ENCODE peak calls at places on chromosomes 5 and 9, in four cellular contexts. I, H, P and N are unnamed samples.

GRCh38 chr9:20683351-20684034 is 566 bp upstream of the FOCAD start:
- DNase-seq in P (peak; percentile 31), H (no peak), I (no peak), N (peak; percentile 78)

GRCh38 chr9:136712690-136713554 is 550 bp downstream of the DIPK1B start:
- DNase-seq in I (no peak), P (no peak), H (no peak), N (no peak)

GRCh38 chr5:154002511-154003020 is 36.1 kb downstream of the FAM114A2 start:
- DNase-seq in I (no peak), P (no peak), H (no peak), N (no peak)

GRCh38 chr5:65830856-65831255 is 95.5 kb upstream of the ERBIN start:
- DNase-seq in P (no peak), H (no peak), I (no peak), N (no peak)

GRCh38 chr9:126228779-126229444 is 97.7 kb upstream of the MVB12B start:
- DNase-seq in H (peak; percentile 40), I (peak; percentile 17), P (peak; percentile 72), N (peak; percentile 79)

GRCh38 chr9:35923927-35924763 is 14.9 kb downstream of the SPAAR start:
- DNase-seq in I (peak; percentile 75), P (no peak), H (peak; percentile 68), N (peak; percentile 92)

GRCh38 chr5:79062431-79062830 is 7.0 kb downstream of the DMGDH start:
- DNase-seq in I (no peak), P (no peak), H (no peak), N (no peak)

GRCh38 chr5:4005335-4005734 is 409.7 kb downstream of the IRX1 start:
- DNase-seq in H (no peak), I (no peak), P (no peak), N (no peak)

GRCh38 chr5:131194725-131195124 is 24.0 kb downstream of the LYRM7 start:
- DNase-seq in P (no peak), H (no peak), I (no peak), N (no peak)

GRCh38 chr5:135843571-135844337 is 9.3 kb downstream of the SLC25A48 start:
- DNase-seq in P (no peak), H (no peak), I (no peak), N (no peak)

GRCh38 chr9:106560540-106560939 is 302.4 kb upstream of the ZNF462 start:
- DNase-seq in H (no peak), P (no peak), I (no peak), N (no peak)

GRCh38 chr5:37722236-37723146 is 117.3 kb downstream of the GDNF start:
- DNase-seq in P (no peak), H (no peak), I (peak; percentile 80), N (peak; percentile 90)

GRCh38 chr9:5269249-5269715 is 35.2 kb downstream of the RLN2 start:
- DNase-seq in P (no peak), H (peak; percentile 78), I (no peak), N (peak; percentile 80)

GRCh38 chr5:157106668-157107461 is 2.0 kb downstream of the HAVCR2 start:
- DNase-seq in H (no peak), I (no peak), P (peak; percentile 38), N (no peak)

GRCh38 chr5:140346348-140347221 is at the start of gene HBEGF:
- DNase-seq in P (peak; percentile 93), H (peak; percentile 71), I (no peak), N (peak; percentile 66)
- H3K4me3 ChIP-seq in P (peak within 1 kb of the TSS; percentile 91), H (peak within 1 kb of the TSS; percentile 58), I (peak within 1 kb of the TSS; percentile 56), N (peak within 1 kb of the TSS; percentile 74)

GRCh38 chr9:69411246-69411645 is 86.2 kb downstream of the ENTREP1 start:
- DNase-seq in I (no peak), H (no peak), P (no peak), N (no peak)

GRCh38 chr9:69411931-69412740 is 87.1 kb downstream of the ENTREP1 start:
- DNase-seq in H (no peak), I (no peak), P (no peak), N (no peak)

DNA sequence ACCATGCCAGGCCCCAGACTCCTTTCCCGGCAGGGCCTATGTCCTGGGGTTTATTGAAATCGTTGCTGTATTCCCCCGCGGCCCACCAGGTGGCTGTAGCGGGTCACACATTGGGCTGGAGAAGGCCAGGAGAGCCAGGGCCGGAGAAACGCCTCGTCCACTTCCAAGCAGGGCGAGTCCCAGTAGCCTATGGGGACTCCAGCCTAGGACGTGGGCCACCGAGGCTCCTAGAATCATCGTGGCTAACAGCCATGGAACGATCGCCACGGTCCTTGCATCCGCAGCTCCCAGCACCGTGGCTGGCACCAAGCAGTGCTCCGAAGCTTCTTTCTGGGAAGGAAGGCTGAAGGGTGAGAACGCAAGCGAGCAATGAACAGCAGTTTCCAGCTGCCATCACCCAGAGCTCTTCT is 87.7 kb downstream of the ENTREP1 start:
- DNase-seq in P (peak; percentile 73), H (no peak), I (peak; percentile 31), N (peak; percentile 74)
- TF ChIP-seq CTCF in P (no peak), H (no peak), I (peak; percentile 73), N (peak; percentile 82)

DNA sequence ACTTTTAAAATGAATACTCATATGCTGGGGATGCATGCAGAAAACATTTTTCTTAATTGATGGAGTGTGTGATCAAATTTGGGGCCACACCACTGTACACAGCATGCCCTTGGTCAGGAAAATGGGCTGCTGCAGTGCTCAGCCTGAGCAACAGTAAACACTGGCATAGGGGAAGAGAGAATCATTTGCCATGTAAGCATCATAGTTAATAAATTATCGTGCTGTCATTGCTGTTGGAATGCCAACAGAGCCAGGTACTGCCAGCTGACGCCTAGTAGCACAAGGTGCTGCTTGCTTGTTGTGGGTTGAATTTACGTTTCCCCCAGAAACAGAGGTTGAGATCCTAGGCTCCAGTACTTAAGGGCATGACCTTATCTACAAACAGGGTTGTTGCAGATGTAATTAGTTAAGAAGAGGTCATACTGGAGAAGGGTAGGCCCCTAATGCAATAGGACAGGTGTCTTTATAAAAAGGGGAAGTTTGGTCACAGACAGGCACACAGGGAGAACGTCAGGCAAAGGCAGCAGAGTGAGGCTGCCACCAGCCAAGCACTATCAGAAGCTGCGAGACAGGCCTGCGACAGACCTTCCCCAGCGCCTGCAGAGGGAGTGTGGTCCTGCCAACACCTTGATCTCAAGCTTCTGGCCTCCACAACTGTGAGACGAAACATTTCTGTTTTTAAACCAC is 25.3 kb downstream of the DAP start:
- DNase-seq in H (no peak), P (no peak), I (no peak), N (no peak)
- H3K4me3 ChIP-seq in H (no peak overlapping the region), P (no peak overlapping the region), I (no peak overlapping the region), N (no peak overlapping the region)

GRCh38 chr5:94188725-94189124 is 429.7 kb downstream of the KIAA0825 start:
- DNase-seq in H (no peak), I (no peak), P (no peak), N (no peak)

GRCh38 chr5:94197970-94198369 is 420.4 kb downstream of the KIAA0825 start:
- DNase-seq in I (no peak), H (no peak), P (no peak), N (no peak)

GRCh38 chr5:94196959-94197358 is 421.4 kb downstream of the KIAA0825 start:
- DNase-seq in P (no peak), H (no peak), I (no peak), N (no peak)

GRCh38 chr5:94192658-94193391 is 425.6 kb downstream of the KIAA0825 start:
- DNase-seq in P (no peak), I (no peak), H (no peak), N (no peak)
- TF ChIP-seq CTCF in P (no peak), I (no peak), H (no peak), N (no peak)

GRCh38 chr9:84583866-84584265 is 85.7 kb upstream of the NTRK2 start:
- DNase-seq in I (no peak), H (no peak), P (no peak), N (no peak)
- H3K4me3 ChIP-seq in I (no peak overlapping the region), H (no peak overlapping the region), P (no peak overlapping the region), N (no peak overlapping the region)

GRCh38 chr9:93288341-93288740 is 104.4 kb downstream of the WNK2 start:
- DNase-seq in I (no peak), H (no peak), P (peak; percentile 17), N (no peak)
- TF ChIP-seq CTCF in I (no peak), H (no peak), P (no peak), N (no peak)

DNA sequence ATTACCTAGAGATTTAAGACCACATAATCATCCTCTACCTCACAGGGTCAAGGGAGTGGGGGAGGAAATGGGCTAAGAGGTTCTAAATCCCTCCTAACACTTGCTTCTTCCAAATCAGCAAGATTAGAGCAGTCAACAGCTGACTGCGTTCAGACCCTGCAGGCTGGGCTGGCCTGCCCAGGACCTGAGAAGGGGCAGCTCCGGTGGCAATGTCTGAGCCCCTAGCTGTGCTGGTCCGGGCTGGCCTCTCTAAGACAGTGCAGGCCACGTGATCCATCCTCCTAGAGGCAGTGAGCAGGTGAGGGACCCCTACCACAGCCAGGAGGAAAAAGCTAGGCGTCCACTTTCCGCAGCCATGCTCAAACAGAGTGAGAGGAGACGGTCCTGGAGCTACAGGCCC is at the start of gene KCNV2:
- DNase-seq in I (no peak), P (no peak), H (no peak), N (no peak)
- H3K4me3 ChIP-seq in I (no peak within 1 kb of the TSS), P (no peak within 1 kb of the TSS), H (no peak within 1 kb of the TSS), N (no peak within 1 kb of the TSS)

GRCh38 chr9:91835632-91836031 is 114.4 kb downstream of the ROR2 start:
- DNase-seq in I (no peak), P (no peak), H (peak; percentile 53), N (no peak)

GRCh38 chr9:91840469-91840868 is 109.6 kb downstream of the ROR2 start:
- DNase-seq in I (no peak), H (no peak), P (no peak), N (no peak)

GRCh38 chr9:91836515-91836914 is 113.5 kb downstream of the ROR2 start:
- DNase-seq in H (no peak), I (no peak), P (no peak), N (no peak)

GRCh38 chr9:91839926-91840464 is 110.0 kb downstream of the ROR2 start:
- DNase-seq in I (no peak), H (peak; percentile 54), P (no peak), N (no peak)

GRCh38 chr9:91837982-91838731 is 111.9 kb downstream of the ROR2 start:
- DNase-seq in H (no peak), I (peak; percentile 43), P (peak; percentile 85), N (peak; percentile 58)
- TF ChIP-seq CTCF in H (no peak), I (no peak), P (no peak), N (no peak)

DNA sequence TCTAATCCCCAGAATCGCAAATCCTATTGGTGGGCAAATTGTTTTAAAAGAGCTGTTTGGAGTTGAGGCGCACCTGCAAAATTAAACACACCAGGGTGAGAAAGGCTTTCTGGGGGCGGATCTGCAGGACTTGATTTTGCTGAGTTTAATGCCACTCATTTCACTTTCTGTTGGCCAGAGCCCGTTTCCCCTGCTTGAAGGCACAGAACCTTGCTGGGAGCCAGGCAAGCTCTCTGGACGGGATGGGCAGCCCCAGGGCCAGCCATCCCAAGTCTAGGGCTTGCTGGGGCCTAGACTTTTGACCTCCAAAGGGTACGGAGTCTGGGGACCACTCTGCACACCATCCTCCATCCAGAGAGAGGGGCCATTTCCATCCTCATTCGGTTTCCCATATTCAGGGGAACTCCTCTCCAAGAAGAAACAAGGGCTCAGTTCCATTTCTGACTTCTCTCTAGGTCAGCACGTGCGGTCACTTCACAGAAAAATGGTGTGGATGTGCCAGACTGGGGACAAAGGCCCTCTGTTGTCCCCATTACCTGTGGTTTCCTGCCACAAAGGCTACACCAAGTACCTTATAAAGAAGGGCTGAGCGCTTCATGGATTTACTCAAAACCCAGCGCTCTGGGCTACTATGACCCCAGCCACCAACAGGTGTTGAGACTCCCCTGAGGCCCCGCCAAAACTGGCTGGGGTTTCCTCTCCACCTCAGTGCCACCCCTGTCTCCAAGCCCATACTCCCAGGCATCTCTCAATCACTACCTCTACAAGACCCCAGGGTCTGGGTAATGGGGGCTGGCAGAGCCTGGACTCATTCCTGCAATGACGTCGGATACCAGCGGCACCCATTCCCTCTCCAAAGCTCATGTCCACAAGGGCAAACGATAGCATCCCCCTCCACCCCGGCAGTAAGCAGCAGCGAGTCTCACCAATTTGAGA is 170.0 kb downstream of the AUH start:
- DNase-seq in P (no peak), H (peak; percentile 89), I (no peak), N (no peak)
- H3K4me3 ChIP-seq in P (no peak overlapping the region), H (peak overlapping the region; percentile 43), I (no peak overlapping the region), N (no peak overlapping the region)